ENCODE peak calls at places on chromosomes 16 and 17, in seven cellular contexts. G, I, H, P, C, L and M are unnamed samples. For H3K4me1, the result is how much of the 10 kb centered on the place peaks cover.

GRCh38 chr17:79793924-79794304 is 3.0 kb downstream of the CBX8 start:
- DNase-seq in G (no peak), I (no peak), H (no peak), P (no peak), C (no peak), L (no peak), M (no peak)

GRCh38 chr17:80719449-80719848 is 174.8 kb downstream of the RPTOR start:
- DNase-seq in G (no peak), I (no peak), H (no peak), P (no peak), C (no peak), L (no peak), M (no peak)

GRCh38 chr17:2061441-2061797 is 6.5 kb downstream of the HIC1 start:
- DNase-seq in G (no peak), I (no peak), H (peak), P (no peak), C (no peak), L (no peak), M (no peak)

GRCh38 chr17:6159541-6160187 is 89.5 kb downstream of the WSCD1 start:
- DNase-seq in G (no peak), I (no peak), H (no peak), P (peak), C (peak), L (no peak), M (no peak)

GRCh38 chr17:74527756-74528155 is 3.5 kb downstream of the CD300LB start:
- DNase-seq in G (no peak), I (no peak), H (no peak), P (no peak), C (no peak), L (no peak), M (no peak)

GRCh38 chr16:75250089-75250808 is 1.2 kb downstream of the BCAR1 start:
- DNase-seq in G (no peak), I (no peak), H (peak), P (peak), C (peak), L (peak), M (no peak)

GRCh38 chr16:72172105-72173034 is at the start of gene PMFBP1:
- DNase-seq in G (peak), I (peak), H (peak), P (peak), C (no peak), L (peak), M (no peak)

GRCh38 chr17:28547623-28548416 is 4.6 kb downstream of the UNC119 start:
- DNase-seq in G (no peak), I (no peak), H (peak), P (peak), C (peak), L (peak), M (peak)

GRCh38 chr16:30655815-30656347 is 2.4 kb upstream of the FBRS start:
- DNase-seq in G (no peak), I (no peak), H (no peak), P (no peak), C (no peak), L (no peak), M (no peak)

GRCh38 chr16:30656388-30656787 is 1.8 kb upstream of the FBRS start:
- DNase-seq in G (no peak), I (no peak), H (no peak), P (no peak), C (no peak), L (no peak), M (no peak)

GRCh38 chr16:30656974-30657865 is 1.0 kb upstream of the FBRS start:
- DNase-seq in G (no peak), I (no peak), H (no peak), P (no peak), C (no peak), L (no peak), M (no peak)

GRCh38 chr16:30652718-30653117 is 2.0 kb downstream of the PRR14 start:
- DNase-seq in G (no peak), I (no peak), H (no peak), P (no peak), C (no peak), L (no peak), M (no peak)

GRCh38 chr16:30654856-30655255 is 3.4 kb upstream of the FBRS start:
- DNase-seq in G (no peak), I (no peak), H (no peak), P (no peak), C (no peak), L (no peak), M (no peak)
- H3K4me1 ChIP-seq in G (under half), I (under half), H (under half), P (under half), C (under half), L (under half), M (under half)

DNA sequence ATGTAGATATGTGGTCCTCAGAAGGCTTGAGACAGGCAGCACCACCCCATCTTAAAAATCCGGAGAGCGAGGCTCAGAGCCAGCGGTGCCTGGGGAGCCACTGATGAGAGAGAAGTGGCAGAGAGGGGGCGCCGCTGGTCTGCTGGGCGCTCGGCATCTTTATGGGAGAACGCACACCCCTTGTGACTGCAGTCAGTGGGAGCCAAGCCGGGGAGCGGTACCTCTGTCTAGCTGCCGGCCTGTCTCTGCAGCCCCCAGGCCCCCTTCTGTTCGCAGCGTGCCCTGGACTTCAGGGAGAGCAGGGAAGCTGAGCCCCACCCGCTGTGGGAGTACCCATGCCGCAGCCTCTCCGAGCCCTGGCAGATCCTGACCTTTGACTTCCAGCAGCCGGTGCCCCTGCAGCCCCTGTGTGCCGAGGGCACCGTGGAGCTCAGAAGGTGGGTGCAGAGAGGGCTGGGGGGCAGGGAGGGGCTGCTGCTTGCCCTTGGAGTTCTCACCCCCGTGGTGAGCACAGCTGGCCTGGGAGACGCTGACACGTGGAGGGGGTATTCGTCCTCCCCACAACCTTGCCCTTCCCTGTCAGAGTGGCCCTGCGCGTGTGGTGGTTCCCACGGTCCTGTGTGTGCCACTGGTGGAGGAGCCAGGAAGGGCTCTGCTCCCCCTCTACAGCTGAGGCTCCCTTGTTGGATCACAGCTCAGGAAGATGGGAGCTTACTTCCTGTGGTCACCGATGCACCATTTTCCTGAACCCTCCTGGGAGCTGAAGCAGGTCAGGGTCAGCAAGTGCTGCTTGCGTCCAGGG is 44.8 kb downstream of the PRMT7 start:
- DNase-seq in G (no peak), I (no peak), H (no peak), P (no peak), C (no peak), L (peak), M (peak)
- H3K4me1 ChIP-seq in G (under half), I (under half), H (under half), P (under half), C (under half), L (under half), M (under half)

DNA sequence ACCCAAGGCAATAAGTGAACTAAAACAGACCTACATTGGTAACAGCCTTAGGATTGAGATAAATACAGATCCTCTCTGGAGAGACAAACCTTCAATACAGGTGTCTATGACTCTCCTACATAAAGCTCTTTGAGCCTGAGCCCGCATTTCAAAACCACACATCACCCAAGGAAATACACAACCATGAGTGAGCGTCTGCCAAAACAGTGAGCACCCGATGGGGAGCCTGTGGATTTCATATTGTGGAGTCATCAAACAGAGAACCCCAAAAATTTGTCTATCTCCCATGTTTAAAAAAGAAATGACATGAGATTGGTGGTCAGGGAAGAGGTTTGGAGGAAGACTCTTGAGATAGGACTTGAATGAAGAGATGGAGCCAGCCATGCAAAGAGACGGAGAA is 102.2 kb upstream of the LHX1 start:
- DNase-seq in G (no peak), I (no peak), H (no peak), P (no peak), C (no peak), L (no peak), M (no peak)
- H3K4me1 ChIP-seq in G (under half), I (under half), H (under half), P (under half), C (under half), L (under half), M (under half)

GRCh38 chr17:9937164-9937835 is 32.2 kb upstream of the RCVRN start:
- DNase-seq in G (no peak), I (no peak), H (peak), P (peak), C (no peak), L (no peak), M (peak)

GRCh38 chr17:9936075-9936474 is 31.0 kb upstream of the RCVRN start:
- DNase-seq in G (no peak), I (no peak), H (peak), P (no peak), C (no peak), L (no peak), M (no peak)

GRCh38 chr17:9935408-9935807 is 30.3 kb upstream of the RCVRN start:
- DNase-seq in G (no peak), I (no peak), H (peak), P (no peak), C (no peak), L (no peak), M (no peak)

GRCh38 chr17:9932481-9932880 is 27.4 kb upstream of the RCVRN start:
- DNase-seq in G (peak), I (no peak), H (peak), P (no peak), C (no peak), L (no peak), M (no peak)

DNA sequence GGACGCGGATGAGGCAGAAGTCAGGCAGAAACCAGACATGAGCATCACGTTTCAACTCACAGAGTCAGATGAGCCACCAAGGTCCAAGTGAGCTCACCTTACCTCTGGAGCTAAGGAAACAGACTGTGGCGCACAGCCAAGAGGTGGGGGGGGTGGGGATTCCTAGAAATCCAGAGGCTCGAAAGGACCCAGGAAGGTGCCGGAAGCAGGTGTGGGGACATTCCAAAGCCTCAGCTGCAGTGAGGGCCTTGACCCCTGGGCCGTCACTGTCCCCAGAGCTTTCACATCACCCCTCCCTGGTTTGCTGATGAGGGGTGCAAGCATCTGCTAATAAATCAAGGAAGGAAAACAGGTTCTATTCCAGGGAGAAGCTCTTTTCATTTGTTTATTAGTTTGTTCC is 29.3 kb upstream of the RCVRN start:
- DNase-seq in G (no peak), I (no peak), H (no peak), P (no peak), C (no peak), L (no peak), M (no peak)
- H3K4me1 ChIP-seq in G (under half), I (under half), H (under half), P (under half), C (under half), L (under half), M (under half)

DNA sequence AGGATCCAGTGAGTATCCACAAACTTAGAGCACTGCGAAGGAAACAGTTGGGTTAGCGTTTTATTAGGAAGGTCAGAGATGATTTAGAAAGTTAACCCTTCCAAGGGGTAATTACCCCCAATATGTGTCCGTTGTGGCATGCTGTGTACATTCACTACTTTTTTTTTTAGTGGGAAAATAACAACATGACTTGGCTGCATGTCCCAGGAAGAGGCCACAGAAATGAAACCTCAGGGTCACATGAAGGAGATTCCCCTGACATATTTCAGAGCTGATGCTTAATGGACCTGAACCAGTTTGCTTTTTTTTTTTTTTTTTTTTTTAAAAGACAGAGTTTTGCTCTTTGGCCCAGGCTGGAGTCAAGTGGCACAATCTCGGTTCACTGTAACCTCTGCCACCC is 167.5 kb downstream of the PRKCA start:
- DNase-seq in G (no peak), I (no peak), H (no peak), P (no peak), C (no peak), L (no peak), M (no peak)
- H3K4me1 ChIP-seq in G (under half), I (under half), H (under half), P (under half), C (under half), L (under half), M (under half)

GRCh38 chr17:40598021-40598927 is 33.0 kb upstream of the CCR7 start:
- DNase-seq in G (no peak), I (no peak), H (no peak), P (peak), C (peak), L (no peak), M (no peak)
- H3K4me1 ChIP-seq in G (under half), I (under half), H (under half), P (under half), C (under half), L (under half), M (under half)